ENCODE peak calls at places on chromosomes 4 and X, in seven cellular contexts. D is GM18507; G is tibial artery; S is activated CD4-positive, alpha-beta T cell treated with anti-CD3 and anti-CD28 coated beads for 36 hours; W is SK-N-SH; R is activated CD4-positive, CD25-positive, alpha-beta regulatory T cell; Y is right atrium auricular region. X is an unnamed sample.

GRCh38 chr4:114857831-114858230 is 255.6 kb downstream of the NDST4 start:
- DNase-seq in G (no peak), R (no peak), D (no peak), S (no peak), W (no peak), Y (no peak), X (no peak)

GRCh38 chrX:72306085-72306801 is 529 bp upstream of the CITED1 start:
- DNase-seq in W (peak), Y (no peak), D (no peak), R (no peak), G (no peak), S (peak), X (peak)

GRCh38 chr4:32462944-32463343 is 1742.8 kb downstream of the PCDH7 start:
- DNase-seq in S (no peak), Y (no peak), G (no peak), W (no peak), R (no peak), D (no peak), X (no peak)

GRCh38 chr4:106627071-106627470 is 258.5 kb upstream of the GIMD1 start:
- DNase-seq in W (no peak), R (no peak), Y (no peak), D (no peak), S (no peak), G (no peak), X (no peak)

GRCh38 chr4:159549092-159549491 is 446.2 kb downstream of the RAPGEF2 start:
- DNase-seq in W (no peak), D (no peak), S (no peak), Y (no peak), R (no peak), G (no peak), X (no peak)

GRCh38 chr4:1033840-1034551 is 22.6 kb downstream of the FGFRL1 start:
- DNase-seq in S (no peak), D (no peak), R (no peak), Y (peak), G (peak), W (no peak), X (no peak)

GRCh38 chrX:105618393-105619101 is 203.8 kb upstream of the NRK start:
- DNase-seq in Y (no peak), G (no peak), W (no peak), R (no peak), S (no peak), D (no peak), X (no peak)

GRCh38 chr4:19879330-19879729 is 372.4 kb upstream of the SLIT2 start:
- DNase-seq in G (no peak), Y (no peak), W (no peak), S (no peak), R (no peak), D (no peak), X (no peak)

GRCh38 chrX:77749695-77750094 is 36.3 kb downstream of the ATRX start:
- DNase-seq in G (no peak), Y (no peak), R (no peak), S (no peak), W (no peak), D (no peak), X (no peak)

GRCh38 chr4:9704551-9705332 is 76.7 kb upstream of the DRD5 start:
- DNase-seq in D (no peak), W (no peak), R (no peak), S (peak), Y (no peak), G (no peak), X (no peak)